ENCODE peak calls at places on chromosomes 13 and 19, in four cellular contexts. One of them, this sample, is unnamed.

GRCh38 chr13:43377955-43378354 is 354.6 kb downstream of the DNAJC15 start:
- DNase-seq in body of pancreas: peak
- DNase-seq in psoas muscle: no peak
- DNase-seq in Caco-2: no peak
- DNase-seq in this sample: no peak

GRCh38 chr13:113552079-113552478 is 32.5 kb upstream of the TFDP1 start:
- DNase-seq in psoas muscle: no peak
- DNase-seq in Caco-2: no peak
- DNase-seq in body of pancreas: no peak
- DNase-seq in this sample: no peak

GRCh38 chr13:35472308-35473008 is 4.0 kb downstream of the MAB21L1 start:
- DNase-seq in psoas muscle: no peak
- DNase-seq in body of pancreas: no peak
- DNase-seq in Caco-2: no peak
- DNase-seq in this sample: no peak

GRCh38 chr19:7673995-7674667 is 2.8 kb upstream of the MCEMP1 start:
- DNase-seq in psoas muscle: peak
- DNase-seq in Caco-2: peak
- DNase-seq in body of pancreas: peak
- DNase-seq in this sample: no peak

GRCh38 chr19:34148672-34149185 is 23.6 kb upstream of the LSM14A start:
- DNase-seq in Caco-2: no peak
- DNase-seq in body of pancreas: no peak
- DNase-seq in psoas muscle: no peak
- DNase-seq in this sample: no peak

GRCh38 chr19:53598361-53598760 is 33.4 kb upstream of the DPRX start:
- DNase-seq in body of pancreas: no peak
- DNase-seq in psoas muscle: no peak
- DNase-seq in Caco-2: no peak
- DNase-seq in this sample: no peak

GRCh38 chr13:102642475-102642874 is 45.7 kb downstream of the TPP2 start:
- DNase-seq in psoas muscle: peak
- DNase-seq in Caco-2: no peak
- DNase-seq in body of pancreas: peak
- DNase-seq in this sample: no peak

GRCh38 chr19:49857061-49857833 is 6.3 kb downstream of the PTOV1 start:
- DNase-seq in body of pancreas: no peak
- DNase-seq in Caco-2: no peak
- DNase-seq in psoas muscle: no peak
- DNase-seq in this sample: no peak

GRCh38 chr19:52343548-52343947 is 7.5 kb downstream of the ZNF610 start:
- DNase-seq in psoas muscle: peak
- DNase-seq in body of pancreas: peak
- DNase-seq in Caco-2: peak
- DNase-seq in this sample: no peak

GRCh38 chr19:54431255-54431838 is 16.1 kb downstream of the TTYH1 start:
- DNase-seq in Caco-2: no peak
- DNase-seq in psoas muscle: no peak
- DNase-seq in body of pancreas: peak
- DNase-seq in this sample: no peak

GRCh38 chr19:51681286-51681956 is 11.7 kb upstream of the SPACA6 start:
- DNase-seq in Caco-2: no peak
- DNase-seq in psoas muscle: no peak
- DNase-seq in body of pancreas: no peak
- DNase-seq in this sample: no peak

GRCh38 chr13:56332671-56333070 is 808.0 kb upstream of the PRR20A start:
- DNase-seq in Caco-2: no peak
- DNase-seq in psoas muscle: no peak
- DNase-seq in body of pancreas: no peak
- DNase-seq in this sample: no peak

GRCh38 chr13:22461854-22462565 is 718.8 kb upstream of the SGCG start:
- DNase-seq in psoas muscle: no peak
- DNase-seq in Caco-2: no peak
- DNase-seq in body of pancreas: no peak
- DNase-seq in this sample: no peak

GRCh38 chr13:111906306-111906705 is 160.6 kb upstream of the SOX1 start:
- DNase-seq in Caco-2: no peak
- DNase-seq in body of pancreas: no peak
- DNase-seq in psoas muscle: no peak
- DNase-seq in this sample: no peak

GRCh38 chr13:113139580-113139979 is 17.0 kb downstream of the F10 start:
- DNase-seq in body of pancreas: no peak
- DNase-seq in Caco-2: no peak
- DNase-seq in psoas muscle: no peak
- DNase-seq in this sample: no peak

GRCh38 chr13:40439928-40440327 is 226.5 kb downstream of the FOXO1 start:
- DNase-seq in psoas muscle: peak
- DNase-seq in body of pancreas: peak
- DNase-seq in Caco-2: no peak
- DNase-seq in this sample: no peak

GRCh38 chr13:95301135-95301946 is at the start of gene ABCC4:
- DNase-seq in body of pancreas: peak
- DNase-seq in Caco-2: peak
- DNase-seq in psoas muscle: peak
- DNase-seq in this sample: no peak

DNA sequence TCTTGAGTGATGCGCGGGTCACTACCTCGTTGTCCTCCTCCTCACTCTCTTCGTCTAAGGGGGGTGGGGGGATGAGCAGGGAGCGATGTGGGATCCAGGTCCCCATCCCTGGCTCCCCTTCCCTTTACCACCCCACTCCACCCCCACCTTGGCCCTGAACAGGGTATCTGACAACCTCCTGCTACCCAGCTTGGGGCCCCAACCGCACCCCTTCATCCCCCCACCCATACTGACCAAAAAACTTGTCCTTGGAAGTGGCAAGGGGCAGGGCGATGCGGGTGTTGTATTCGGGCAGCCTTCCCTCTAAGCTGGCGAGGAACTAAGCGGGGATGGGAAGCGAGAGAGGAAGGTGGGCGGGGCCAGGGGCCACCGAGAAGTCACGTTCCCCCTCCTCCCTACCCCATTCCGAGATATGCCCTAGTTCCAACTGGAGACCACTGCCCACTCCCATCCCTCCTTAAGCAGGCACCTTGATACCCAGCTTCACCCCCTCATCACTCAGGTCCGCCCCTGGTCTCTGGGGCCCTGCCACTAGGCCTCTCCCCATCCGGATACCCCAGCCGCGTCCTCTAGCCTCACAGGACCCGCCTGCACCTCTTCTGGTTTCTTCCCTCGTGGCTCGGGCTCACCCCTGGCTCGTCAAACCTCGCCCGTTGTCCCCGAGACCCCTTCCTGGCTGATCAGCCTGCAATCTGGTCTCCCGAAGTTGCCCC is 1.9 kb upstream of the RGL3 start:
- DNase-seq in body of pancreas: no peak
- DNase-seq in Caco-2: no peak
- DNase-seq in psoas muscle: peak
- DNase-seq in this sample: no peak
- H3K4me3 ChIP-seq in body of pancreas: no peak
- H3K4me3 ChIP-seq in Caco-2: no peak
- H3K4me3 ChIP-seq in psoas muscle: peak
- H3K4me3 ChIP-seq in this sample: peak

GRCh38 chr19:31314849-31315620 is 34.2 kb downstream of the TSHZ3 start:
- DNase-seq in psoas muscle: no peak
- DNase-seq in Caco-2: no peak
- DNase-seq in body of pancreas: no peak
- DNase-seq in this sample: no peak
- TF ChIP-seq CTCF in psoas muscle: no peak
- TF ChIP-seq CTCF in Caco-2: no peak
- TF ChIP-seq CTCF in body of pancreas: no peak
- TF ChIP-seq CTCF in this sample: peak

GRCh38 chr19:17847538-17848366 is at the start of gene JAK3:
- DNase-seq in Caco-2: no peak
- DNase-seq in psoas muscle: peak
- DNase-seq in body of pancreas: peak
- DNase-seq in this sample: no peak
- H3K4me3 ChIP-seq in Caco-2: no peak
- H3K4me3 ChIP-seq in psoas muscle: peak
- H3K4me3 ChIP-seq in body of pancreas: no peak
- H3K4me3 ChIP-seq in this sample: peak

GRCh38 chr13:52848455-52849190 is at the start of gene PCDH8:
- DNase-seq in psoas muscle: no peak
- DNase-seq in Caco-2: no peak
- DNase-seq in body of pancreas: peak
- DNase-seq in this sample: no peak
- TF ChIP-seq CTCF in psoas muscle: no peak
- TF ChIP-seq CTCF in Caco-2: no peak
- TF ChIP-seq CTCF in body of pancreas: no peak
- TF ChIP-seq CTCF in this sample: no peak

GRCh38 chr13:48223016-48223385 is 10.0 kb upstream of the ITM2B start:
- DNase-seq in body of pancreas: no peak
- DNase-seq in Caco-2: no peak
- DNase-seq in psoas muscle: no peak
- DNase-seq in this sample: no peak
- H3K4me3 ChIP-seq in body of pancreas: no peak
- H3K4me3 ChIP-seq in Caco-2: no peak
- H3K4me3 ChIP-seq in psoas muscle: peak
- H3K4me3 ChIP-seq in this sample: no peak

DNA sequence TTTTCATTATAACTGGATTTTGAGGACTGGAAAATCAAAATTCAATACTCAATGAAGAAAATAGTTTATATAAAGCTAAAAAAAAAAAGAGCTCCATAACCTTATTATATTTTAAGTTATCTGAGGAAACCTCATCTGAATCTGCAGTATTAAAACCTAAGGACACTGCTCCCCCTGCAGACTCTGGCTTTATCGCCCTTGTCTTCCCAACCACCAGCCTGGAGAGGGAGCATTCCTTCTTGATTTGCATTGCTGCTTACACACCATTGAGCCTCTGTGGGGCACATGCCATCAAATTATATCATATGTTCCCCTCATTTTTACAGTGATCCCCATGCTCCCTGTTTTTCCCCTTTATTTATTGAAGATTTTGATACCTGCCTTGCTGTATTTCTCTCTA is 871.4 kb upstream of the GPC6 start:
- DNase-seq in Caco-2: peak
- DNase-seq in psoas muscle: no peak
- DNase-seq in body of pancreas: peak
- DNase-seq in this sample: no peak
- TF ChIP-seq CTCF in Caco-2: peak
- TF ChIP-seq CTCF in psoas muscle: no peak
- TF ChIP-seq CTCF in body of pancreas: peak
- TF ChIP-seq CTCF in this sample: no peak

DNA sequence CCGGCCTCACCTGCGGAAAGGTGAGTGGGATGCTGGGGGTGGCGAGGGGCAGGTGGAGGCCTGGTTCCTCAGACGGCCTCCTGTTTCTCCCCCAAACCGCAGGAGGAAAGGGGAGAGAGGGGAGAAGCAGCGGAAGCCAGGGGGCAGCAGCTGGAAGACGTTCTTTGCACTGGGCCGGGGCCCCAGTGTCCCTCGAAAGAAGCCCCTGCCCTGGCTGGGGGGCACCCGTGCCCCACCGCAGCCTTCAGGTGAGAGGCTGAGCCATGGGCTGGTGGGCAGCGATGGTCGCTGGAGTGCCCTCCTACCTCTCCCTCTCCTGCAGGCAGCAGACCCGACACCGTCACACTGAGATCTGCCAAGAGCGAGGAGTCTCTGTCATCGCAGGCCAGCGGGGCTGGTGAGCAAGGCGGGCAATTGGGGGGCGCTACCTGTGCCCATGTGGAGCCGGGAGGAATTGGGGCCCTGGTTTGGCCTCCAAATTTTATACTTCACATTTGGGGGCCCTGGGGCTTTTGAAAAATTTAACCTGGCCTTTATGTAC is 9.8 kb downstream of the ARHGAP33 start:
- DNase-seq in Caco-2: no peak
- DNase-seq in body of pancreas: no peak
- DNase-seq in psoas muscle: no peak
- DNase-seq in this sample: no peak
- H3K4me3 ChIP-seq in Caco-2: no peak
- H3K4me3 ChIP-seq in body of pancreas: no peak
- H3K4me3 ChIP-seq in psoas muscle: no peak
- H3K4me3 ChIP-seq in this sample: no peak

GRCh38 chr13:71754407-71754974 is 112.5 kb downstream of the DACH1 start:
- DNase-seq in body of pancreas: peak
- DNase-seq in psoas muscle: no peak
- DNase-seq in Caco-2: no peak
- DNase-seq in this sample: no peak
- TF ChIP-seq CTCF in body of pancreas: no peak
- TF ChIP-seq CTCF in psoas muscle: no peak
- TF ChIP-seq CTCF in Caco-2: no peak
- TF ChIP-seq CTCF in this sample: no peak

DNA sequence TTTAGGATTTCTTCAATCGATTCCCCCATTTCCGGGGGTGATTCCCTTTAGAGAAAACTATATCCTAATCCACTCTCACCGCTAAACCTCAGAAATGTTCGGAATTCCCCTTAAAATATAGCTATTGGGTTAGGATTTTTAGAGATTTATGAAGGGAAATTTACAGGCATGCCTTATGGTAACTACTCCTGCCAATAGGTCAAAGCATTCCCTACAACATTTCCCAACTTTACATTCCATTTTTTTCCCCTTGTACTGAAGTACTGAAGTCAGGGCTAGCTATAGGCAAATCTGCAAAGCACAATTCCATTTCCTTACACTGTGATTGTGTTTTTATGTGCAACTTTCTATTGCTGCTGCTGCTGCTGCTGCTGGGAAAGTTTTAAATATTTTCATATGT is 2.1 kb downstream of the EDNRB start:
- DNase-seq in psoas muscle: no peak
- DNase-seq in Caco-2: no peak
- DNase-seq in body of pancreas: no peak
- DNase-seq in this sample: no peak
- H3K4me3 ChIP-seq in psoas muscle: peak
- H3K4me3 ChIP-seq in Caco-2: no peak
- H3K4me3 ChIP-seq in body of pancreas: no peak
- H3K4me3 ChIP-seq in this sample: no peak

This sample was measured in AG04449.